ENCODE peak calls at places on chromosomes 1 and 21, in seven cellular contexts. J, X, I, C, P, A and S are unnamed samples.

GRCh38 chr1:216843426-216843825 is 120.2 kb upstream of the ESRRG start:
- DNase-seq in C (no peak), P (no peak), J (no peak), X (no peak), I (no peak), A (no peak), S (no peak)

GRCh38 chr1:167262820-167263219 is 42.1 kb downstream of the POU2F1 start:
- DNase-seq in P (no peak), X (no peak), A (no peak), J (no peak), C (no peak), I (no peak), S (no peak)

GRCh38 chr21:39040494-39041110 is 142.6 kb downstream of the PSMG1 start:
- DNase-seq in X (no peak), J (no peak), I (no peak), A (no peak), P (no peak), C (no peak), S (peak; percentile 35)

GRCh38 chr1:164651378-164651951 is 92.5 kb downstream of the PBX1 start:
- DNase-seq in I (no peak), J (peak; percentile 65), X (no peak), P (peak; percentile 75), A (peak; percentile 42), C (no peak), S (no peak)

GRCh38 chr1:164576311-164577271 is 17.6 kb downstream of the PBX1 start:
- DNase-seq in I (no peak), A (peak; percentile 47), P (no peak), J (no peak), X (peak; percentile 41), C (peak; percentile 34), S (peak; percentile 75)

GRCh38 chr21:17730782-17731181 is 88.4 kb downstream of the C21orf91 start:
- DNase-seq in P (no peak), X (no peak), C (no peak), I (no peak), J (no peak), A (no peak), S (no peak)

GRCh38 chr1:114009042-114009392 is 29.7 kb downstream of the OLFML3 start:
- DNase-seq in A (no peak), I (no peak), P (no peak), J (no peak), C (no peak), X (no peak), S (no peak)

GRCh38 chr1:33424205-33424604 is 6.7 kb downstream of the PHC2 start:
- DNase-seq in A (no peak), I (no peak), P (no peak), J (no peak), X (no peak), C (no peak), S (no peak)

GRCh38 chr1:201565024-201565730 is 26.2 kb downstream of the NAV1 start:
- DNase-seq in J (no peak), C (no peak), I (no peak), A (no peak), X (peak; percentile 36), P (no peak), S (no peak)

GRCh38 chr21:46161800-46162592 is 6.6 kb upstream of the FTCD start:
- DNase-seq in C (no peak), P (no peak), J (no peak), X (no peak), A (peak; percentile 19), I (no peak), S (peak; percentile 35)

GRCh38 chr1:163885510-163885909 is 563.8 kb downstream of the NUF2 start:
- DNase-seq in P (no peak), X (no peak), C (no peak), J (no peak), A (peak; percentile 10), I (no peak), S (no peak)

GRCh38 chr21:22250355-22250754 is 1252.1 kb downstream of the NCAM2 start:
- DNase-seq in A (no peak), I (no peak), C (no peak), J (no peak), P (no peak), X (no peak), S (no peak)

DNA sequence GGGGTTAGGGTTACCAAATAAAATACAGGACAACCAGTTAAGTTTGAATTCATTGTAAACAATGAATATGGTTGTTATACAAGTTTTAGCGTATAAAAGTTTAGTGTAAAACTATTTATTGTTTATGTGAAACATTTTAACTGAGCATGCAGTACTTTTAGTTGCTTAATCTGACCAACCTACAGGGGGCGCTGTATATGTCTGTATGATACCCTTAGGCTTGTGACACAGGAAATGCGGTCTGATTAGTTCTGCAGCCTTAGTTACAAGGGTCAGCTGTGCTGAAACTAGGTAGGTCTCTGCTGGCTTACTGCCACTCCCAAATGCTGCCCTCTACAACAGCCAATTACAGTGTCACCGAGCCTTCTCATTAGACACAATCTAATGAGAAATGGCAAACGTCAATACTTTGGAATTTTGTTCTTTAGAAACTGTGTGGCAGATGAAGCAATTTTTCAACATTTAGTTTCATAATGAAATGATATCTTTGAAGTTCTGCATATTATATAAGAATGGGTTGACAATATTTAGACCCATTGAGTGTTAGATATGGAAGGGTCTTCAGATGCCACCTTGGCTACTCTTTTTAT is 56.2 kb downstream of the NTNG1 start:
- DNase-seq in A (no peak), J (peak; percentile 49), C (no peak), P (peak; percentile 10), X (no peak), I (no peak), S (no peak)
- TF ChIP-seq CTCF in A (no peak), J (no peak), C (no peak), P (peak; percentile 21), X (no peak), I (no peak), S (no peak)

DNA sequence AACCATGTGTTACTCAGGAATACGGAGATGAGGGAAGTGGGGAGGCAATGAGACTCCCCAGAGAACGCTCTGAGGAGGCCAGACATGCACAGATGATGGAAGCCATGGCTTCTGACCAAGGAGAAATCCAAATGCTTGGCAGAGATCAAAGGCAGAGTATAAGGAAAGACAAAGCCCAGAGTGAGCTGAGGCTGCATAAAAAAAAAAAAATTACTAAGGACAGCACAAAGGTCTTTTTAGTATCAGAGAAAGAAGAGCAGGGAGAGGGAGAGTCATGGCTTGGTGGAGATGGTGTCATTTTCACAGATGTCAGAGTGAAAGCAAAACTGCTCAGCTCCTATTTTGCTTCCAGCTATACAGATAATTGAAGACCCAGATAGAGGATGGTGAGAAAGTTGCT is 8.1 kb upstream of the NCF2 start:
- DNase-seq in A (no peak), P (no peak), X (no peak), J (no peak), I (no peak), C (no peak), S (no peak)
- H3K27ac ChIP-seq in A (peak overlapping the region; percentile 50), P (peak overlapping the region; percentile 50), X (peak overlapping the region; percentile 29), J (no peak overlapping the region), I (no peak overlapping the region), C (peak overlapping the region; percentile 40), S (no peak overlapping the region)

GRCh38 chr21:42467613-42467983 is 28.4 kb downstream of the RSPH1 start:
- DNase-seq in X (no peak), C (no peak), A (no peak), I (no peak), J (no peak), P (no peak), S (no peak)

GRCh38 chr21:42468511-42469131 is 27.4 kb downstream of the RSPH1 start:
- DNase-seq in P (peak; percentile 7), A (no peak), J (no peak), I (no peak), X (no peak), C (no peak), S (no peak)

GRCh38 chr21:42465008-42465878 is 30.8 kb downstream of the RSPH1 start:
- DNase-seq in I (no peak), C (no peak), P (peak; percentile 34), A (no peak), X (no peak), J (no peak), S (no peak)

GRCh38 chr21:42469272-42469671 is 26.8 kb downstream of the RSPH1 start:
- DNase-seq in J (no peak), A (no peak), X (no peak), I (no peak), C (no peak), P (peak; percentile 61), S (peak; percentile 3)

DNA sequence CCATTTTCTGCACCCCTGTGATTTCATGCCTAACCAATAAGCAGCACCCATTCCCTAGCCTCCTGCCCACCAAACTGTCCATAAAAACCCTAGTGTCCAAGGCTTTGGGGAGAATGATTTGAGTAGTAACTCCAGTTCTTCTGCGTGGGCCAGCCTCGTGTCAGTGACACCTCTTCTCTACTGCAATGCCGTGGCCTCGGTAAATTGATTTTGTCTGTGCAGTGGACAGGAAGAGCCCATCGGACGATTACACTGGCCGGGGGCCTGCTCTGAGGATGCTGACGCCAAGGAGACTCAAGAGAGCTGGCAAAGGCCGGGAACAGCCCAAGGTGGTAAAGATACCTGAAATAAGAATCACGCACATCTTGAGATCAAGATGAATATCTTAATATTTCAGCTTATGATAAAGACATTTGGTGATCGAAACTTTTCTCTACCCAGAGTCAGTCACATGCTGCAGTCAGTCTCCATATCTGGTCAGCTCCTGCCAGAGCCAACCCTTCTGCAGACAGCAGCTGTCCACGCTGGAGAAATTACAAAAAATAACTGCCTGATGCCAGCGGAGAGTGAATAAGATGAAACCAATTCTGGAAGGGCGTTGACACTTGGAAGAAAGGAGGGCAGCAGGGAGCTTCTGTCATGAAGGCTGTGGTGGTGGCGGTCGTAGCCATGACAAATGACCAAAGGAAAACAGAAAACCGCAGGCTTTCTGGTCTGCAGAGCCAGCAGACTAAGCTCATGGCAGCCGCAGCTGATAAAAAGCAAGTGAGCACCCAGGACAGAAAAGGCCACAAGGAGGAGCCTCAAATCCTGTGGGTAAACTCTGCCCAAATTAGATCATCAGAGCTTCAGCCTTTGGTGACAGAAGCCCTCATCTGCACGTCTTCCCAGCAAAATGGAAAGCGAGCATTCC is 29.1 kb downstream of the RSPH1 start:
- DNase-seq in C (no peak), X (no peak), J (peak; percentile 19), I (no peak), P (peak; percentile 41), A (no peak), S (no peak)
- TF ChIP-seq CTCF in C (no peak), X (peak; percentile 55), J (no peak), I (no peak), P (peak; percentile 6), A (no peak), S (no peak)

DNA sequence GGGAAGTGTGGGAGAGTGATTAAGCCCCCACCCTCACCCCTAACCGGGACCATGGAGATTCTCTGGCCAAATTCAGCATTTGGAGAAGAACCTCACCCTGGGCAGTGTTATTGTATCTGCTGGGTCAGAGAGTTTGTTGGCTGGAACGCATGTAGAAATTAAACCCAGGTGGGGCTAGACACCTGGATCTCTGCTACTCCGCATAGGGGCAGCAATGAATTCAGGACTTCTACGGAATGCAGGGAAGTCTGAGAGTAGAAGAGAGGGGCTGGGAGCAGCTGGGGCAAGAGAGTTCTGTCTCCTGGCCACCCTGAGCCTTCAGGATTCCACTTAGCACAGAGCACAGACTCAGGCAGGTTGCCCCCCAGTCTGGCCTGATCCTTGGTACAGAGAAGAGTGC is 3.6 kb upstream of the CRABP2 start:
- DNase-seq in X (no peak), A (no peak), P (no peak), C (no peak), J (no peak), I (no peak), S (no peak)
- H3K27ac ChIP-seq in X (peak overlapping the region; percentile 52), A (no peak overlapping the region), P (peak overlapping the region; percentile 49), C (peak overlapping the region; percentile 92), J (no peak overlapping the region), I (no peak overlapping the region), S (peak overlapping the region; percentile 89)

GRCh38 chr1:6396998-6397397 is 3.4 kb upstream of the ACOT7 start:
- DNase-seq in C (no peak), J (no peak), P (no peak), X (no peak), A (no peak), I (no peak), S (no peak)
- TF ChIP-seq CTCF in C (no peak), J (peak; percentile 22), P (no peak), X (no peak), A (no peak), I (no peak), S (no peak)